ENCODE peak calls at places on chromosome 1, in eight cellular contexts. One of them, this sample, is unnamed.
A peak's percentile ranks its signal among the peaks of the same experiment; 100 is the strongest.

GRCh38 chr1:246608616-246609376 is 42.5 kb downstream of the CNST start:
- ATAC-seq in activated T-cell treated with anti-CD3 and anti-CD28 coated beads, Interleukin-2, amount 50 U/mL, for 72 hours: peak; percentile 88
- ATAC-seq in activated naive CD8-positive, alpha-beta T cell treated with anti-CD3 and anti-CD28 coated beads, Interleukin-2, amount 10 ng/mL, durations not matched to agents 7 days and 5 days: peak; percentile 50
- ATAC-seq in naive thymus-derived CD8-positive, alpha-beta T cell: no peak
- ATAC-seq in naive B cell: no peak
- ATAC-seq in left cardiac atrium: peak; percentile 97
- ATAC-seq in CD4-positive, CD25-positive, alpha-beta regulatory T cell: peak; percentile 63
- ATAC-seq in heart right ventricle: peak; percentile 94
- ATAC-seq in this sample: peak; percentile 36

GRCh38 chr1:9289090-9289534 is 3.6 kb upstream of the SPSB1 start:
- ATAC-seq in activated T-cell treated with anti-CD3 and anti-CD28 coated beads, Interleukin-2, amount 50 U/mL, for 72 hours: no peak
- ATAC-seq in naive B cell: no peak
- ATAC-seq in left cardiac atrium: no peak
- ATAC-seq in heart right ventricle: no peak
- ATAC-seq in naive thymus-derived CD8-positive, alpha-beta T cell: no peak
- ATAC-seq in CD4-positive, CD25-positive, alpha-beta regulatory T cell: no peak
- ATAC-seq in activated naive CD8-positive, alpha-beta T cell treated with anti-CD3 and anti-CD28 coated beads, Interleukin-2, amount 10 ng/mL, durations not matched to agents 7 days and 5 days: no peak
- ATAC-seq in this sample: no peak

GRCh38 chr1:183699643-183700160 is 46.6 kb upstream of the APOBEC4 start:
- ATAC-seq in activated naive CD8-positive, alpha-beta T cell treated with anti-CD3 and anti-CD28 coated beads, Interleukin-2, amount 10 ng/mL, durations not matched to agents 7 days and 5 days: no peak
- ATAC-seq in naive B cell: no peak
- ATAC-seq in heart right ventricle: no peak
- ATAC-seq in CD4-positive, CD25-positive, alpha-beta regulatory T cell: no peak
- ATAC-seq in activated T-cell treated with anti-CD3 and anti-CD28 coated beads, Interleukin-2, amount 50 U/mL, for 72 hours: no peak
- ATAC-seq in left cardiac atrium: no peak
- ATAC-seq in naive thymus-derived CD8-positive, alpha-beta T cell: no peak
- ATAC-seq in this sample: no peak

GRCh38 chr1:51491166-51491981 is 27.7 kb downstream of the EPS15 start:
- ATAC-seq in naive thymus-derived CD8-positive, alpha-beta T cell: no peak
- ATAC-seq in activated naive CD8-positive, alpha-beta T cell treated with anti-CD3 and anti-CD28 coated beads, Interleukin-2, amount 10 ng/mL, durations not matched to agents 7 days and 5 days: no peak
- ATAC-seq in left cardiac atrium: no peak
- ATAC-seq in activated T-cell treated with anti-CD3 and anti-CD28 coated beads, Interleukin-2, amount 50 U/mL, for 72 hours: no peak
- ATAC-seq in naive B cell: peak; percentile 66
- ATAC-seq in heart right ventricle: peak; percentile 32
- ATAC-seq in CD4-positive, CD25-positive, alpha-beta regulatory T cell: no peak
- ATAC-seq in this sample: peak; percentile 88

GRCh38 chr1:1889847-1890505 is 911 bp downstream of the GNB1 start:
- ATAC-seq in CD4-positive, CD25-positive, alpha-beta regulatory T cell: peak; percentile 8
- ATAC-seq in left cardiac atrium: peak; percentile 18
- ATAC-seq in activated T-cell treated with anti-CD3 and anti-CD28 coated beads, Interleukin-2, amount 50 U/mL, for 72 hours: peak; percentile 56
- ATAC-seq in naive B cell: peak; percentile 32
- ATAC-seq in naive thymus-derived CD8-positive, alpha-beta T cell: peak; percentile 31
- ATAC-seq in activated naive CD8-positive, alpha-beta T cell treated with anti-CD3 and anti-CD28 coated beads, Interleukin-2, amount 10 ng/mL, durations not matched to agents 7 days and 5 days: peak; percentile 36
- ATAC-seq in heart right ventricle: peak; percentile 43
- ATAC-seq in this sample: peak; percentile 69

GRCh38 chr1:23344111-23344986 is at the start of gene HNRNPR:
- ATAC-seq in left cardiac atrium: peak; percentile 98
- ATAC-seq in naive B cell: peak; percentile 95
- ATAC-seq in CD4-positive, CD25-positive, alpha-beta regulatory T cell: peak; percentile 98
- ATAC-seq in activated T-cell treated with anti-CD3 and anti-CD28 coated beads, Interleukin-2, amount 50 U/mL, for 72 hours: peak; percentile 96
- ATAC-seq in naive thymus-derived CD8-positive, alpha-beta T cell: peak; percentile 97
- ATAC-seq in activated naive CD8-positive, alpha-beta T cell treated with anti-CD3 and anti-CD28 coated beads, Interleukin-2, amount 10 ng/mL, durations not matched to agents 7 days and 5 days: peak; percentile 99
- ATAC-seq in heart right ventricle: peak; percentile 97
- ATAC-seq in this sample: peak; percentile 99

GRCh38 chr1:61377242-61377958 is 295.0 kb downstream of the NFIA start:
- ATAC-seq in heart right ventricle: no peak
- ATAC-seq in left cardiac atrium: peak; percentile 56
- ATAC-seq in activated T-cell treated with anti-CD3 and anti-CD28 coated beads, Interleukin-2, amount 50 U/mL, for 72 hours: no peak
- ATAC-seq in naive thymus-derived CD8-positive, alpha-beta T cell: no peak
- ATAC-seq in naive B cell: no peak
- ATAC-seq in activated naive CD8-positive, alpha-beta T cell treated with anti-CD3 and anti-CD28 coated beads, Interleukin-2, amount 10 ng/mL, durations not matched to agents 7 days and 5 days: no peak
- ATAC-seq in CD4-positive, CD25-positive, alpha-beta regulatory T cell: no peak
- ATAC-seq in this sample: no peak

GRCh38 chr1:31943546-31944184 is 5.5 kb upstream of the PTP4A2 start:
- ATAC-seq in naive B cell: no peak
- ATAC-seq in left cardiac atrium: no peak
- ATAC-seq in CD4-positive, CD25-positive, alpha-beta regulatory T cell: no peak
- ATAC-seq in heart right ventricle: peak; percentile 1
- ATAC-seq in naive thymus-derived CD8-positive, alpha-beta T cell: peak; percentile 28
- ATAC-seq in activated T-cell treated with anti-CD3 and anti-CD28 coated beads, Interleukin-2, amount 50 U/mL, for 72 hours: peak; percentile 35
- ATAC-seq in activated naive CD8-positive, alpha-beta T cell treated with anti-CD3 and anti-CD28 coated beads, Interleukin-2, amount 10 ng/mL, durations not matched to agents 7 days and 5 days: peak; percentile 27
- ATAC-seq in this sample: no peak

GRCh38 chr1:78619446-78619802 is 824 bp upstream of the IFI44L start:
- ATAC-seq in naive thymus-derived CD8-positive, alpha-beta T cell: peak; percentile 7
- ATAC-seq in naive B cell: peak; percentile 18
- ATAC-seq in left cardiac atrium: peak; percentile 29
- ATAC-seq in heart right ventricle: no peak
- ATAC-seq in activated T-cell treated with anti-CD3 and anti-CD28 coated beads, Interleukin-2, amount 50 U/mL, for 72 hours: peak; percentile 36
- ATAC-seq in CD4-positive, CD25-positive, alpha-beta regulatory T cell: no peak
- ATAC-seq in activated naive CD8-positive, alpha-beta T cell treated with anti-CD3 and anti-CD28 coated beads, Interleukin-2, amount 10 ng/mL, durations not matched to agents 7 days and 5 days: no peak
- ATAC-seq in this sample: no peak

GRCh38 chr1:8669608-8670335 is 147.7 kb downstream of the RERE start:
- ATAC-seq in naive thymus-derived CD8-positive, alpha-beta T cell: no peak
- ATAC-seq in left cardiac atrium: no peak
- ATAC-seq in activated naive CD8-positive, alpha-beta T cell treated with anti-CD3 and anti-CD28 coated beads, Interleukin-2, amount 10 ng/mL, durations not matched to agents 7 days and 5 days: peak; percentile 20
- ATAC-seq in CD4-positive, CD25-positive, alpha-beta regulatory T cell: no peak
- ATAC-seq in heart right ventricle: no peak
- ATAC-seq in activated T-cell treated with anti-CD3 and anti-CD28 coated beads, Interleukin-2, amount 50 U/mL, for 72 hours: peak; percentile 88
- ATAC-seq in naive B cell: no peak
- ATAC-seq in this sample: peak; percentile 42

GRCh38 chr1:178374016-178374415 is 122.7 kb downstream of the CLEC20A start:
- ATAC-seq in activated naive CD8-positive, alpha-beta T cell treated with anti-CD3 and anti-CD28 coated beads, Interleukin-2, amount 10 ng/mL, durations not matched to agents 7 days and 5 days: no peak
- ATAC-seq in naive thymus-derived CD8-positive, alpha-beta T cell: no peak
- ATAC-seq in left cardiac atrium: no peak
- ATAC-seq in naive B cell: no peak
- ATAC-seq in CD4-positive, CD25-positive, alpha-beta regulatory T cell: no peak
- ATAC-seq in heart right ventricle: no peak
- ATAC-seq in activated T-cell treated with anti-CD3 and anti-CD28 coated beads, Interleukin-2, amount 50 U/mL, for 72 hours: no peak
- ATAC-seq in this sample: no peak

GRCh38 chr1:29575277-29575676 is 339.0 kb downstream of the PTPRU start:
- ATAC-seq in naive thymus-derived CD8-positive, alpha-beta T cell: no peak
- ATAC-seq in CD4-positive, CD25-positive, alpha-beta regulatory T cell: no peak
- ATAC-seq in naive B cell: no peak
- ATAC-seq in activated T-cell treated with anti-CD3 and anti-CD28 coated beads, Interleukin-2, amount 50 U/mL, for 72 hours: no peak
- ATAC-seq in left cardiac atrium: peak; percentile 89
- ATAC-seq in heart right ventricle: peak; percentile 61
- ATAC-seq in activated naive CD8-positive, alpha-beta T cell treated with anti-CD3 and anti-CD28 coated beads, Interleukin-2, amount 10 ng/mL, durations not matched to agents 7 days and 5 days: no peak
- ATAC-seq in this sample: no peak